ENCODE peak calls at places on chromosomes 1 and 21, in eight cellular contexts. Y is neuronal stem cell; D is LoVo; L is effector CD8-positive, alpha-beta T cell; J is HCT116; C is mucosa of descending colon; H is HFF-Myc; M is RCC 7860. P is an unnamed sample.

GRCh38 chr1:161216945-161217712 is 2.0 kb downstream of the FCER1G start:
- DNase-seq in Y (no peak), D (no peak), L (no peak), J (no peak), C (no peak), H (no peak), M (peak; percentile 89), P (no peak)

GRCh38 chr1:54547601-54548388 is at the start of gene ACOT11:
- DNase-seq in Y (peak; percentile 17), D (no peak), L (no peak), J (no peak), C (peak; percentile 68), H (no peak), M (no peak), P (peak; percentile 21)

GRCh38 chr1:70071597-70071996 is 133.8 kb downstream of the LRRC40 start:
- DNase-seq in Y (no peak), D (no peak), L (no peak), J (no peak), C (no peak), H (peak; percentile 17), M (no peak), P (peak; percentile 71)

GRCh38 chr21:17869115-17869514 is 50.0 kb upstream of the C21orf91 start:
- DNase-seq in Y (no peak), D (no peak), L (no peak), J (no peak), C (no peak), H (no peak), M (no peak), P (no peak)

GRCh38 chr1:105427543-105427942 is 1628.9 kb upstream of the PRMT6 start:
- DNase-seq in Y (no peak), D (no peak), L (no peak), J (no peak), C (no peak), H (no peak), M (no peak), P (no peak)

GRCh38 chr1:28155628-28156027 is 20.9 kb downstream of the PTAFR start:
- DNase-seq in Y (no peak), D (no peak), L (no peak), J (no peak), C (no peak), H (no peak), M (no peak), P (no peak)

GRCh38 chr1:174788981-174789380 is 210.8 kb upstream of the CACYBP start:
- DNase-seq in Y (no peak), D (no peak), L (no peak), J (no peak), C (no peak), H (peak; percentile 21), M (peak; percentile 87), P (peak; percentile 65)

GRCh38 chr1:16207318-16208269 is 4.9 kb downstream of the ARHGEF19 start:
- DNase-seq in Y (no peak), D (no peak), L (no peak), J (no peak), C (peak; percentile 68), H (no peak), M (no peak), P (no peak)

GRCh38 chr1:66503841-66504470 is 30.0 kb upstream of the SGIP1 start:
- DNase-seq in Y (peak; percentile 52), D (peak; percentile 52), L (no peak), J (peak; percentile 68), C (no peak), H (peak; percentile 63), M (peak; percentile 24), P (no peak)

GRCh38 chr1:36236302-36236701 is 12.1 kb downstream of the THRAP3 start:
- DNase-seq in Y (no peak), D (no peak), L (no peak), J (no peak), C (no peak), H (no peak), M (no peak), P (no peak)

GRCh38 chr1:154198756-154199562 is 7.1 kb upstream of the TPM3 start:
- DNase-seq in Y (peak; percentile 59), D (no peak), L (peak; percentile 3), J (no peak), C (no peak), H (no peak), M (no peak), P (no peak)

GRCh38 chr1:101592861-101593260 is 356.0 kb downstream of the S1PR1 start:
- DNase-seq in Y (no peak), D (no peak), L (no peak), J (no peak), C (no peak), H (no peak), M (no peak), P (no peak)

GRCh38 chr1:25579241-25579946 is 36.0 kb downstream of the LDLRAP1 start:
- DNase-seq in Y (no peak), D (no peak), L (no peak), J (no peak), C (no peak), H (no peak), M (no peak), P (no peak)

GRCh38 chr1:204127597-204128242 is 24.1 kb downstream of the ETNK2 start:
- DNase-seq in Y (peak; percentile 58), D (peak; percentile 62), L (no peak), J (peak; percentile 62), C (no peak), H (peak; percentile 59), M (peak; percentile 43), P (peak; percentile 75)

GRCh38 chr1:1784933-1785332 is 6.7 kb upstream of the NADK start:
- DNase-seq in Y (no peak), D (no peak), L (no peak), J (no peak), C (no peak), H (no peak), M (no peak), P (no peak)

GRCh38 chr1:44701141-44701573 is 26.6 kb downstream of the ARMH1 start:
- DNase-seq in Y (no peak), D (no peak), L (no peak), J (no peak), C (no peak), H (no peak), M (no peak), P (no peak)

GRCh38 chr1:9494936-9495758 is 44.1 kb upstream of the SLC25A33 start:
- DNase-seq in Y (peak; percentile 68), D (peak; percentile 64), L (peak; percentile 59), J (peak; percentile 38), C (peak; percentile 62), H (no peak), M (no peak), P (peak; percentile 8)

GRCh38 chr1:25747046-25747705 is 52.8 kb upstream of the SELENON start:
- DNase-seq in Y (no peak), D (no peak), L (no peak), J (no peak), C (no peak), H (no peak), M (no peak), P (no peak)

GRCh38 chr1:162912061-162912667 is 51.2 kb upstream of the CCDC190 start:
- DNase-seq in Y (no peak), D (no peak), L (no peak), J (no peak), C (no peak), H (no peak), M (no peak), P (no peak)

GRCh38 chr1:34500451-34500850 is 254.4 kb upstream of the GJB5 start:
- DNase-seq in Y (peak; percentile 48), D (peak; percentile 37), L (no peak), J (no peak), C (no peak), H (no peak), M (peak; percentile 10), P (no peak)

GRCh38 chr1:15627343-15627988 is 10.2 kb downstream of the DDI2 start:
- DNase-seq in Y (no peak), D (no peak), L (no peak), J (no peak), C (no peak), H (peak; percentile 83), M (no peak), P (peak; percentile 84)

GRCh38 chr1:78231894-78232293 is 186.1 kb downstream of the GIPC2 start:
- DNase-seq in Y (no peak), D (no peak), L (no peak), J (no peak), C (no peak), H (no peak), M (no peak), P (no peak)

GRCh38 chr1:206909167-206909882 is 12.1 kb downstream of the IL24 start:
- DNase-seq in Y (no peak), D (peak; percentile 82), L (peak; percentile 44), J (no peak), C (peak; percentile 84), H (no peak), M (no peak), P (no peak)